ENCODE peak calls at places on chromosomes 7 and 10, in four cellular contexts. H is A549; C is CD8-positive, alpha-beta memory T cell; G is body of pancreas. W is an unnamed sample. For H3K9me3, the result is how much of the 10 kb centered on the place peaks cover.

GRCh38 chr7:103613655-103614642 is 167.9 kb upstream of the SLC26A5 start:
- DNase-seq in C (no peak), G (no peak), H (no peak), W (no peak)

GRCh38 chr7:129959480-129960332 is 6.9 kb upstream of the UBE2H start:
- DNase-seq in H (no peak), G (no peak), C (no peak), W (no peak)

GRCh38 chr10:71216751-71217265 is 4.4 kb downstream of the UNC5B start:
- DNase-seq in G (no peak), C (no peak), H (no peak), W (no peak)

GRCh38 chr10:51357170-51357569 is 282.9 kb downstream of the PRKG1 start:
- DNase-seq in C (no peak), G (peak), H (no peak), W (no peak)

GRCh38 chr7:3244241-3244814 is 56.7 kb upstream of the SDK1 start:
- DNase-seq in H (peak), C (no peak), G (no peak), W (no peak)

GRCh38 chr7:151062399-151063211 is 3.2 kb downstream of the SLC4A2 start:
- DNase-seq in H (peak), G (peak), C (no peak), W (no peak)

GRCh38 chr7:137996386-137996851 is 5.5 kb downstream of the CREB3L2 start:
- DNase-seq in C (no peak), H (no peak), G (peak), W (no peak)

GRCh38 chr7:45211958-45212357 is 54.4 kb downstream of the RAMP3 start:
- DNase-seq in H (no peak), G (no peak), C (no peak), W (no peak)

GRCh38 chr10:42982886-42983594 is 93.8 kb upstream of the RET start:
- DNase-seq in C (no peak), G (no peak), H (no peak), W (no peak)

GRCh38 chr10:84375011-84375410 is 46.6 kb downstream of the CCSER2 start:
- DNase-seq in C (peak), H (no peak), G (peak), W (peak)

GRCh38 chr10:2772791-2773644 is 294.3 kb upstream of the PFKP start:
- DNase-seq in H (no peak), G (no peak), C (no peak), W (no peak)

GRCh38 chr10:69866688-69867461 is 65.2 kb downstream of the COL13A1 start:
- DNase-seq in G (no peak), H (no peak), C (no peak), W (no peak)

GRCh38 chr10:49298666-49298989 is 342 bp upstream of the C10orf71 start:
- DNase-seq in G (peak), C (no peak), H (no peak), W (no peak)

GRCh38 chr10:58164517-58164916 is 103.2 kb downstream of the IPMK start:
- DNase-seq in H (no peak), G (no peak), C (no peak), W (no peak)

DNA sequence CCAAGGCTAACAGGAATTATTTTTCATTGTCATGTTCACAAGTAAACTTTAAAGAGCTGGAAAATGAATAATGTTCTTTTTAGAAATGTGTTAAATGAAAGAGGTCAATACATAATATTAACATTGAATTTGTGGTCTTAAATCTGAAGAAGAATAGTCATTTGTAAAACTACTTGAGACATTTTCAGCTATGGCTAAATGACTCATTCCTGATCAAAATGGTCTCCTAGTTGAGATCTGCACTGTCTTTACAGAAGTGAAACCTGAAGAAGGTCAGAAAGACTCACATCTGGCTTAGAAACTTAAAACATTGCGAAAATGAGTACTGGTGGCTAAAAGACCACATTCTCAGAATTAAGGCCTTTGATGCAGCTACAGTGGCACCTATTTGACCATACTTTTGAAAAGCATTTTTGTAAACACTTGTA is 5.9 kb downstream of the PIK3CG start:
- DNase-seq in G (no peak), C (no peak), H (no peak), W (no peak)
- H3K9me3 ChIP-seq in G (under half), C (under half), H (under half), W (under half)

DNA sequence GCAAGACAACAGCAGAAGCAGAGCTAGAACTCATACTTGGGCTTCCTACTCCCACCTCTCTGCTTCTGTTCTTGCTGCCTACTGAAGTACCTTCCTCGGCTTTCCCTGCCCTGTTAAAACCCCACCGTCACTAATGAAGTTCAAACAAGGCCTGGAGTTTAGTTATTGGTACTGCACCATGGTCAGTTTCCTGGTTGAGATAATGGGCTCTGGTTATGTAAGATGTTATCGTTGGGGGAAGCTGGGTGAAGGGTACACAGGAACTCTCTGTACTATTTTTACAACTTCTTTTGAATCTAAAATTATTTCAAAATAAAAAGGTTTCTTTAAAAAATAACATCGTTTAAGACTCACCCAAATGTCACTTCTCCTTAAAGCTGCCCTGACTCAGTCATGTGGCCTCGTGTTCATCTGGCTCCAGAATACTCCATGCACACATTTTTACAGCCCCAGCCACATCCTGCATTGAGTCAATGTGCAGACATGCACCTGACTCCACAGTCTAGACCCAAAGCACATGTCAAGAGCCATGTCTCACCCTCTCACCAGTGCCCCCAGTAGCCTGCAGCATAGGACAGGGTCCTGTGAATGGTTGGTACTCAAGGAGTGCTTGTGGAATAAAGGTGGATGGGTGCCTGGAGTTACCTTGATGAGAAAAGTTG is 36.9 kb upstream of the AQP1 start:
- DNase-seq in G (no peak), C (no peak), H (no peak), W (no peak)
- H3K9me3 ChIP-seq in G (under half), C (under half), H (under half), W (under half)

GRCh38 chr7:159328096-159328495 is 183.4 kb upstream of the VIPR2 start:
- DNase-seq in H (no peak), G (no peak), C (no peak), W (no peak)

GRCh38 chr7:159329979-159330378 is 185.3 kb upstream of the VIPR2 start:
- DNase-seq in H (no peak), G (no peak), C (no peak), W (no peak)
- H3K9me3 ChIP-seq in H (under half), G (under half), C (under half), W (under half)

GRCh38 chr7:63887031-63887430 is 111.6 kb upstream of the ZNF722 start:
- DNase-seq in C (no peak), H (no peak), G (no peak), W (no peak)
- H3K9me3 ChIP-seq in C (under half), H (under half), G (under half), W (half or more)

GRCh38 chr10:126945351-126946035 is 40.3 kb downstream of the DOCK1 start:
- DNase-seq in H (no peak), G (no peak), C (no peak), W (no peak)
- H3K9me3 ChIP-seq in H (under half), G (under half), C (under half), W (under half)

DNA sequence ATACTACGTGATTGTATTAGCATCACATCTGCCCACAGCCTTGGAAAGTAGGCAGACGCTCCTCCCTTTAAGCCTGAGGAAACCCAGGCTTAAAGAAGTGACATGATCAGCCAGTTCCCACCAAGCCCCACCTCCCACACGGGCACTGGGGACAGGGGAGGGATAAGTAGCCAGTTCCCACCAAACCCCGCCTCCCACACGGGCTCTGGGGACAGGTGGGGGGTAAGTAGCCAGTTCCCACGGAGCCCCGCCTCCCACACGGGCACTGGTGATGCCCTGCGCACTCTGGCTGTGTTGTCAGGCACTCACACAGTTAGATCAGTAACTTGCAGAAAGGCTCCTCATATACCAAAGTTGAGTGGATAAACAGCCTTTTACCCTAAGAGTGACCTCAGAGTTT is 606.8 kb downstream of the PTPRN2 start:
- DNase-seq in H (no peak), G (peak), C (no peak), W (no peak)
- H3K9me3 ChIP-seq in H (under half), G (under half), C (under half), W (under half)

GRCh38 chr7:149527414-149527813 is 29.8 kb upstream of the ZNF746 start:
- DNase-seq in G (no peak), C (no peak), H (no peak), W (no peak)
- H3K9me3 ChIP-seq in G (under half), C (under half), H (under half), W (under half)